ENCODE peak calls at places on chromosomes 7 and 10, in nine cellular contexts. M is CD8-positive, alpha-beta T cell; R is thyroid gland; S is GM12891; K is sigmoid colon; F is endothelial cell; D is Panc1; H is posterior cingulate gyrus; Y is Right ventricle myocardium superior. A is an unnamed sample.

GRCh38 chr7:98085674-98086073 is 21.0 kb upstream of the LMTK2 start:
- DNase-seq in M (no peak), F (no peak), K (no peak), Y (no peak), H (peak), S (no peak), R (no peak), D (no peak), A (no peak)

GRCh38 chr7:151292850-151293249 is 44.4 kb upstream of the SMARCD3 start:
- DNase-seq in M (no peak), Y (no peak), H (no peak), K (no peak), S (no peak), R (no peak), D (no peak), F (no peak), A (no peak)

GRCh38 chr7:47573758-47574472 is 8.0 kb downstream of the TNS3 start:
- DNase-seq in H (no peak), M (no peak), K (no peak), F (no peak), Y (no peak), D (no peak), S (no peak), R (peak), A (no peak)

GRCh38 chr10:623477-624311 is 65.8 kb downstream of the DIP2C start:
- DNase-seq in F (no peak), R (no peak), M (no peak), K (no peak), D (no peak), H (no peak), S (no peak), Y (no peak), A (no peak)

GRCh38 chr10:95374597-95375209 is 83.9 kb upstream of the PDLIM1 start:
- DNase-seq in M (peak), D (peak), F (peak), R (peak), K (peak), S (peak), Y (peak), H (peak), A (peak)

GRCh38 chr10:93438796-93439253 is 43.3 kb downstream of the MYOF start:
- DNase-seq in R (peak), S (no peak), D (no peak), H (no peak), K (no peak), F (peak), M (no peak), Y (no peak), A (no peak)

GRCh38 chr7:134818568-134819345 is 39.3 kb downstream of the CALD1 start:
- DNase-seq in D (no peak), M (no peak), F (no peak), R (no peak), Y (no peak), H (no peak), S (no peak), K (no peak), A (no peak)

GRCh38 chr10:1121311-1121970 is 65.3 kb downstream of the WDR37 start:
- DNase-seq in K (no peak), S (no peak), Y (no peak), F (no peak), H (no peak), D (no peak), R (peak), M (no peak), A (no peak)